ENCODE peak calls at places on chromosome 1, in five cellular contexts. One of them, this sample, is unnamed. For H3K9me3, the result is how much of the 10 kb centered on the place peaks cover.

GRCh38 chr1:23692308-23692871 is 784 bp downstream of the RPL11 start:
- DNase-seq in psoas muscle: no peak
- DNase-seq in transverse colon: no peak
- DNase-seq in mesenchymal stem cell: peak
- DNase-seq in aorta: no peak
- DNase-seq in this sample: no peak

GRCh38 chr1:82225407-82226197 is 424.9 kb downstream of the ADGRL2 start:
- DNase-seq in psoas muscle: no peak
- DNase-seq in transverse colon: no peak
- DNase-seq in mesenchymal stem cell: peak
- DNase-seq in aorta: peak
- DNase-seq in this sample: no peak

GRCh38 chr1:29052100-29052499 is 71.6 kb downstream of the TMEM200B start:
- DNase-seq in psoas muscle: no peak
- DNase-seq in transverse colon: no peak
- DNase-seq in mesenchymal stem cell: no peak
- DNase-seq in aorta: no peak
- DNase-seq in this sample: no peak

GRCh38 chr1:162538815-162539431 is 22.6 kb upstream of the UAP1 start:
- DNase-seq in psoas muscle: no peak
- DNase-seq in transverse colon: no peak
- DNase-seq in mesenchymal stem cell: peak
- DNase-seq in aorta: no peak
- DNase-seq in this sample: no peak

GRCh38 chr1:194710671-194711070 is 1524.3 kb upstream of the B3GALT2 start:
- DNase-seq in psoas muscle: no peak
- DNase-seq in transverse colon: no peak
- DNase-seq in mesenchymal stem cell: no peak
- DNase-seq in aorta: no peak
- DNase-seq in this sample: no peak

GRCh38 chr1:3453891-3454810 is at the start of gene ARHGEF16:
- DNase-seq in psoas muscle: peak
- DNase-seq in transverse colon: peak
- DNase-seq in mesenchymal stem cell: peak
- DNase-seq in aorta: peak
- DNase-seq in this sample: peak

GRCh38 chr1:227762231-227762911 is 27.1 kb downstream of the SNAP47 start:
- DNase-seq in psoas muscle: peak
- DNase-seq in transverse colon: peak
- DNase-seq in mesenchymal stem cell: peak
- DNase-seq in aorta: peak
- DNase-seq in this sample: peak

GRCh38 chr1:5890346-5891106 is 101.7 kb downstream of the NPHP4 start:
- DNase-seq in psoas muscle: peak
- DNase-seq in transverse colon: no peak
- DNase-seq in mesenchymal stem cell: no peak
- DNase-seq in aorta: no peak
- DNase-seq in this sample: no peak

GRCh38 chr1:155940993-155941844 is at the start of gene RXFP4:
- DNase-seq in psoas muscle: no peak
- DNase-seq in transverse colon: peak
- DNase-seq in mesenchymal stem cell: no peak
- DNase-seq in aorta: no peak
- DNase-seq in this sample: peak

GRCh38 chr1:101238041-101238515 is 1.3 kb downstream of the S1PR1 start:
- DNase-seq in psoas muscle: no peak
- DNase-seq in transverse colon: no peak
- DNase-seq in mesenchymal stem cell: no peak
- DNase-seq in aorta: no peak
- DNase-seq in this sample: no peak

GRCh38 chr1:29960906-29961675 is 724.8 kb downstream of the PTPRU start:
- DNase-seq in psoas muscle: no peak
- DNase-seq in transverse colon: no peak
- DNase-seq in mesenchymal stem cell: no peak
- DNase-seq in aorta: no peak
- DNase-seq in this sample: no peak

GRCh38 chr1:109668123-109668800 is 405 bp downstream of the GSTM2 start:
- DNase-seq in psoas muscle: peak
- DNase-seq in transverse colon: no peak
- DNase-seq in mesenchymal stem cell: no peak
- DNase-seq in aorta: no peak
- DNase-seq in this sample: no peak

GRCh38 chr1:201450721-201451291 is 18.2 kb downstream of the PHLDA3 start:
- DNase-seq in psoas muscle: peak
- DNase-seq in transverse colon: no peak
- DNase-seq in mesenchymal stem cell: peak
- DNase-seq in aorta: peak
- DNase-seq in this sample: no peak

GRCh38 chr1:110002695-110003094 is 18.1 kb downstream of the AHCYL1 start:
- DNase-seq in psoas muscle: no peak
- DNase-seq in transverse colon: no peak
- DNase-seq in mesenchymal stem cell: no peak
- DNase-seq in aorta: no peak
- DNase-seq in this sample: no peak

GRCh38 chr1:19872190-19872589 is 10.0 kb upstream of the OTUD3 start:
- DNase-seq in psoas muscle: no peak
- DNase-seq in transverse colon: peak
- DNase-seq in mesenchymal stem cell: no peak
- DNase-seq in aorta: no peak
- DNase-seq in this sample: peak

GRCh38 chr1:155003227-155003765 is 694 bp downstream of the ZBTB7B start:
- DNase-seq in psoas muscle: peak
- DNase-seq in transverse colon: peak
- DNase-seq in mesenchymal stem cell: peak
- DNase-seq in aorta: no peak
- DNase-seq in this sample: peak

GRCh38 chr1:3899776-3900149 is 309 bp downstream of the C1orf174 start:
- DNase-seq in psoas muscle: no peak
- DNase-seq in transverse colon: no peak
- DNase-seq in mesenchymal stem cell: no peak
- DNase-seq in aorta: no peak
- DNase-seq in this sample: no peak

GRCh38 chr1:58580186-58580585 is 3.1 kb upstream of the TACSTD2 start:
- DNase-seq in psoas muscle: no peak
- DNase-seq in transverse colon: no peak
- DNase-seq in mesenchymal stem cell: peak
- DNase-seq in aorta: no peak
- DNase-seq in this sample: no peak

GRCh38 chr1:60874703-60875102 is 207.7 kb upstream of the NFIA start:
- DNase-seq in psoas muscle: no peak
- DNase-seq in transverse colon: no peak
- DNase-seq in mesenchymal stem cell: no peak
- DNase-seq in aorta: peak
- DNase-seq in this sample: no peak

GRCh38 chr1:155309423-155310021 is 856 bp downstream of the FDPS start:
- DNase-seq in psoas muscle: no peak
- DNase-seq in transverse colon: peak
- DNase-seq in mesenchymal stem cell: peak
- DNase-seq in aorta: no peak
- DNase-seq in this sample: peak

GRCh38 chr1:26081267-26082019 is 14.0 kb upstream of the TRIM63 start:
- DNase-seq in psoas muscle: peak
- DNase-seq in transverse colon: no peak
- DNase-seq in mesenchymal stem cell: no peak
- DNase-seq in aorta: no peak
- DNase-seq in this sample: no peak

GRCh38 chr1:26082020-26082350 is 14.6 kb upstream of the TRIM63 start:
- DNase-seq in psoas muscle: no peak
- DNase-seq in transverse colon: no peak
- DNase-seq in mesenchymal stem cell: no peak
- DNase-seq in aorta: no peak
- DNase-seq in this sample: no peak

GRCh38 chr1:26079178-26079563 is 11.7 kb upstream of the TRIM63 start:
- DNase-seq in psoas muscle: no peak
- DNase-seq in transverse colon: no peak
- DNase-seq in mesenchymal stem cell: no peak
- DNase-seq in aorta: no peak
- DNase-seq in this sample: no peak

GRCh38 chr1:26078286-26079177 is 11.1 kb upstream of the TRIM63 start:
- DNase-seq in psoas muscle: no peak
- DNase-seq in transverse colon: peak
- DNase-seq in mesenchymal stem cell: no peak
- DNase-seq in aorta: no peak
- DNase-seq in this sample: peak

GRCh38 chr1:26079960-26080814 is 12.8 kb upstream of the TRIM63 start:
- DNase-seq in psoas muscle: no peak
- DNase-seq in transverse colon: no peak
- DNase-seq in mesenchymal stem cell: no peak
- DNase-seq in aorta: no peak
- DNase-seq in this sample: no peak
- H3K27ac ChIP-seq in psoas muscle: peak
- H3K27ac ChIP-seq in transverse colon: no peak
- H3K27ac ChIP-seq in mesenchymal stem cell: no peak
- H3K27ac ChIP-seq in aorta: no peak
- H3K27ac ChIP-seq in this sample: no peak

DNA sequence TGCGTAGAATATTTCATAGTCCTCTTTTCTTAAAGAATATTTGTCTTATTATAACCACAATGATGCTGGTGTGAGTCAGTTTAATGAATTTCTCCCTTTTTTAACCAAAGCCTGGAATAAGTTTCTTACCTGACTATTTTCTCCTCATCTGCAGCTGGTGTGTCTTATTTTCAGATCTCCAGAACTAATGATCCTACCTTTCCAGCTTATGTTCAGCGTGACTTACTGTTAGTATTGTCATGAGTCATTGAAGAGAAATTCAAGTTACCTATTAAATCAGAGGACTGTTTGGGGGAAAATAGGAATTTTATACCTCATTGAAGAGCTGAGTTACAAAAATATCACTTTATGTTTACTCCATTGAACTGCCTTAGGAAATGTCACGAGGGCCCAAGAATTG is 482.1 kb downstream of the RWDD3 start:
- DNase-seq in psoas muscle: no peak
- DNase-seq in transverse colon: no peak
- DNase-seq in mesenchymal stem cell: no peak
- DNase-seq in aorta: no peak
- DNase-seq in this sample: no peak
- H3K9me3 ChIP-seq in psoas muscle: under half
- H3K9me3 ChIP-seq in transverse colon: under half
- H3K9me3 ChIP-seq in mesenchymal stem cell: under half
- H3K9me3 ChIP-seq in aorta: under half
- H3K9me3 ChIP-seq in this sample: under half

GRCh38 chr1:86990826-86991225 is 76.4 kb downstream of the HS2ST1 start:
- DNase-seq in psoas muscle: no peak
- DNase-seq in transverse colon: no peak
- DNase-seq in mesenchymal stem cell: no peak
- DNase-seq in aorta: no peak
- DNase-seq in this sample: no peak
- H3K27ac ChIP-seq in psoas muscle: no peak
- H3K27ac ChIP-seq in transverse colon: no peak
- H3K27ac ChIP-seq in mesenchymal stem cell: no peak
- H3K27ac ChIP-seq in aorta: no peak
- H3K27ac ChIP-seq in this sample: no peak

GRCh38 chr1:79220509-79220908 is 214.0 kb upstream of the ADGRL4 start:
- DNase-seq in psoas muscle: no peak
- DNase-seq in transverse colon: no peak
- DNase-seq in mesenchymal stem cell: no peak
- DNase-seq in aorta: no peak
- DNase-seq in this sample: no peak

GRCh38 chr1:79215311-79215710 is 208.8 kb upstream of the ADGRL4 start:
- DNase-seq in psoas muscle: no peak
- DNase-seq in transverse colon: no peak
- DNase-seq in mesenchymal stem cell: no peak
- DNase-seq in aorta: no peak
- DNase-seq in this sample: no peak
- H3K9me3 ChIP-seq in psoas muscle: under half
- H3K9me3 ChIP-seq in transverse colon: under half
- H3K9me3 ChIP-seq in mesenchymal stem cell: under half
- H3K9me3 ChIP-seq in aorta: under half
- H3K9me3 ChIP-seq in this sample: under half

GRCh38 chr1:8720347-8720746 is 97.1 kb downstream of the RERE start:
- DNase-seq in psoas muscle: no peak
- DNase-seq in transverse colon: no peak
- DNase-seq in mesenchymal stem cell: no peak
- DNase-seq in aorta: no peak
- DNase-seq in this sample: no peak

GRCh38 chr1:8727809-8728213 is 89.6 kb downstream of the RERE start:
- DNase-seq in psoas muscle: peak
- DNase-seq in transverse colon: no peak
- DNase-seq in mesenchymal stem cell: no peak
- DNase-seq in aorta: no peak
- DNase-seq in this sample: no peak

GRCh38 chr1:8721681-8722324 is 95.6 kb downstream of the RERE start:
- DNase-seq in psoas muscle: no peak
- DNase-seq in transverse colon: no peak
- DNase-seq in mesenchymal stem cell: no peak
- DNase-seq in aorta: no peak
- DNase-seq in this sample: no peak

GRCh38 chr1:8718878-8719361 is 98.5 kb downstream of the RERE start:
- DNase-seq in psoas muscle: no peak
- DNase-seq in transverse colon: no peak
- DNase-seq in mesenchymal stem cell: no peak
- DNase-seq in aorta: no peak
- DNase-seq in this sample: no peak

GRCh38 chr1:8723010-8723409 is 94.4 kb downstream of the RERE start:
- DNase-seq in psoas muscle: no peak
- DNase-seq in transverse colon: no peak
- DNase-seq in mesenchymal stem cell: no peak
- DNase-seq in aorta: no peak
- DNase-seq in this sample: no peak
- H3K27ac ChIP-seq in psoas muscle: no peak
- H3K27ac ChIP-seq in transverse colon: no peak
- H3K27ac ChIP-seq in mesenchymal stem cell: no peak
- H3K27ac ChIP-seq in aorta: no peak
- H3K27ac ChIP-seq in this sample: no peak